ENCODE peak calls at places on chromosomes 1 and 21, in ten cellular contexts. One of them, this sample, is unnamed.

GRCh38 chr1:7616076-7616833 is 154.8 kb upstream of the VAMP3 start:
- DNase-seq in NCI-H1436: no peak
- DNase-seq in amniotic epithelial cell: peak
- DNase-seq in C1 segment of cervical spinal cord: no peak
- DNase-seq in psoas muscle: peak
- DNase-seq in fibroblast of gingiva: no peak
- DNase-seq in germinal center: peak
- DNase-seq in left ventricle myocardium inferior: peak
- DNase-seq in neural progenitor cell: peak
- DNase-seq in CD4-positive, alpha-beta memory T cell: peak
- DNase-seq in this sample: peak

GRCh38 chr1:234610061-234610581 is at the start of gene IRF2BP2:
- DNase-seq in germinal center: peak
- DNase-seq in fibroblast of gingiva: peak
- DNase-seq in NCI-H1436: peak
- DNase-seq in left ventricle myocardium inferior: peak
- DNase-seq in amniotic epithelial cell: peak
- DNase-seq in CD4-positive, alpha-beta memory T cell: peak
- DNase-seq in C1 segment of cervical spinal cord: peak
- DNase-seq in psoas muscle: peak
- DNase-seq in neural progenitor cell: peak
- DNase-seq in this sample: peak

GRCh38 chr1:206633708-206634121 is 1.6 kb upstream of the DYRK3 start:
- DNase-seq in neural progenitor cell: peak
- DNase-seq in left ventricle myocardium inferior: no peak
- DNase-seq in amniotic epithelial cell: peak
- DNase-seq in germinal center: no peak
- DNase-seq in CD4-positive, alpha-beta memory T cell: no peak
- DNase-seq in NCI-H1436: no peak
- DNase-seq in C1 segment of cervical spinal cord: no peak
- DNase-seq in fibroblast of gingiva: peak
- DNase-seq in psoas muscle: no peak
- DNase-seq in this sample: no peak

GRCh38 chr1:152013664-152014237 is 20.1 kb upstream of the S100A10 start:
- DNase-seq in CD4-positive, alpha-beta memory T cell: peak
- DNase-seq in NCI-H1436: peak
- DNase-seq in neural progenitor cell: peak
- DNase-seq in psoas muscle: no peak
- DNase-seq in left ventricle myocardium inferior: no peak
- DNase-seq in C1 segment of cervical spinal cord: no peak
- DNase-seq in germinal center: peak
- DNase-seq in amniotic epithelial cell: peak
- DNase-seq in fibroblast of gingiva: peak
- DNase-seq in this sample: no peak

GRCh38 chr1:218474089-218474488 is 129.0 kb downstream of the TGFB2 start:
- DNase-seq in C1 segment of cervical spinal cord: no peak
- DNase-seq in NCI-H1436: no peak
- DNase-seq in neural progenitor cell: no peak
- DNase-seq in psoas muscle: no peak
- DNase-seq in amniotic epithelial cell: no peak
- DNase-seq in CD4-positive, alpha-beta memory T cell: no peak
- DNase-seq in germinal center: no peak
- DNase-seq in left ventricle myocardium inferior: no peak
- DNase-seq in fibroblast of gingiva: no peak
- DNase-seq in this sample: no peak

GRCh38 chr1:227789042-227789880 is 26.2 kb upstream of the PRSS38 start:
- DNase-seq in amniotic epithelial cell: no peak
- DNase-seq in C1 segment of cervical spinal cord: peak
- DNase-seq in psoas muscle: no peak
- DNase-seq in CD4-positive, alpha-beta memory T cell: no peak
- DNase-seq in NCI-H1436: no peak
- DNase-seq in fibroblast of gingiva: peak
- DNase-seq in germinal center: no peak
- DNase-seq in left ventricle myocardium inferior: no peak
- DNase-seq in neural progenitor cell: peak
- DNase-seq in this sample: no peak

GRCh38 chr1:14648931-14649860 is 50.7 kb downstream of the KAZN start:
- DNase-seq in germinal center: no peak
- DNase-seq in neural progenitor cell: no peak
- DNase-seq in C1 segment of cervical spinal cord: no peak
- DNase-seq in fibroblast of gingiva: peak
- DNase-seq in left ventricle myocardium inferior: no peak
- DNase-seq in NCI-H1436: no peak
- DNase-seq in CD4-positive, alpha-beta memory T cell: no peak
- DNase-seq in amniotic epithelial cell: no peak
- DNase-seq in psoas muscle: no peak
- DNase-seq in this sample: no peak

GRCh38 chr1:242205622-242206489 is 207.0 kb upstream of the MAP1LC3C start:
- DNase-seq in NCI-H1436: no peak
- DNase-seq in fibroblast of gingiva: no peak
- DNase-seq in psoas muscle: no peak
- DNase-seq in neural progenitor cell: no peak
- DNase-seq in amniotic epithelial cell: peak
- DNase-seq in left ventricle myocardium inferior: no peak
- DNase-seq in germinal center: no peak
- DNase-seq in C1 segment of cervical spinal cord: peak
- DNase-seq in CD4-positive, alpha-beta memory T cell: no peak
- DNase-seq in this sample: no peak

GRCh38 chr1:70420320-70420719 is 9.3 kb downstream of the CTH start:
- DNase-seq in fibroblast of gingiva: no peak
- DNase-seq in amniotic epithelial cell: no peak
- DNase-seq in germinal center: no peak
- DNase-seq in CD4-positive, alpha-beta memory T cell: no peak
- DNase-seq in NCI-H1436: no peak
- DNase-seq in C1 segment of cervical spinal cord: no peak
- DNase-seq in neural progenitor cell: peak
- DNase-seq in left ventricle myocardium inferior: no peak
- DNase-seq in psoas muscle: no peak
- DNase-seq in this sample: no peak

GRCh38 chr1:9561429-9561828 is 22.2 kb downstream of the SLC25A33 start:
- DNase-seq in left ventricle myocardium inferior: no peak
- DNase-seq in amniotic epithelial cell: peak
- DNase-seq in NCI-H1436: peak
- DNase-seq in psoas muscle: no peak
- DNase-seq in C1 segment of cervical spinal cord: peak
- DNase-seq in neural progenitor cell: no peak
- DNase-seq in fibroblast of gingiva: peak
- DNase-seq in CD4-positive, alpha-beta memory T cell: peak
- DNase-seq in germinal center: no peak
- DNase-seq in this sample: no peak

GRCh38 chr1:11898831-11899467 is 27.3 kb downstream of the KIAA2013 start:
- DNase-seq in psoas muscle: no peak
- DNase-seq in C1 segment of cervical spinal cord: no peak
- DNase-seq in germinal center: no peak
- DNase-seq in neural progenitor cell: peak
- DNase-seq in fibroblast of gingiva: no peak
- DNase-seq in left ventricle myocardium inferior: no peak
- DNase-seq in NCI-H1436: no peak
- DNase-seq in amniotic epithelial cell: no peak
- DNase-seq in CD4-positive, alpha-beta memory T cell: no peak
- DNase-seq in this sample: no peak

GRCh38 chr1:224784606-224785328 is 144.7 kb upstream of the DNAH14 start:
- DNase-seq in NCI-H1436: no peak
- DNase-seq in neural progenitor cell: no peak
- DNase-seq in psoas muscle: no peak
- DNase-seq in C1 segment of cervical spinal cord: no peak
- DNase-seq in CD4-positive, alpha-beta memory T cell: no peak
- DNase-seq in left ventricle myocardium inferior: no peak
- DNase-seq in germinal center: no peak
- DNase-seq in amniotic epithelial cell: no peak
- DNase-seq in fibroblast of gingiva: peak
- DNase-seq in this sample: no peak

GRCh38 chr1:221605569-221605968 is 136.3 kb downstream of the DUSP10 start:
- DNase-seq in psoas muscle: no peak
- DNase-seq in fibroblast of gingiva: no peak
- DNase-seq in germinal center: no peak
- DNase-seq in amniotic epithelial cell: no peak
- DNase-seq in NCI-H1436: no peak
- DNase-seq in neural progenitor cell: no peak
- DNase-seq in CD4-positive, alpha-beta memory T cell: no peak
- DNase-seq in left ventricle myocardium inferior: no peak
- DNase-seq in C1 segment of cervical spinal cord: no peak
- DNase-seq in this sample: no peak

GRCh38 chr1:193322218-193322617 is 135.8 kb upstream of the B3GALT2 start:
- DNase-seq in psoas muscle: no peak
- DNase-seq in amniotic epithelial cell: peak
- DNase-seq in left ventricle myocardium inferior: no peak
- DNase-seq in NCI-H1436: no peak
- DNase-seq in germinal center: no peak
- DNase-seq in C1 segment of cervical spinal cord: no peak
- DNase-seq in fibroblast of gingiva: peak
- DNase-seq in CD4-positive, alpha-beta memory T cell: no peak
- DNase-seq in neural progenitor cell: no peak
- DNase-seq in this sample: no peak

GRCh38 chr1:244273845-244274619 is 177.7 kb downstream of the ADSS2 start:
- DNase-seq in psoas muscle: peak
- DNase-seq in germinal center: no peak
- DNase-seq in CD4-positive, alpha-beta memory T cell: no peak
- DNase-seq in neural progenitor cell: no peak
- DNase-seq in C1 segment of cervical spinal cord: no peak
- DNase-seq in amniotic epithelial cell: peak
- DNase-seq in fibroblast of gingiva: peak
- DNase-seq in left ventricle myocardium inferior: peak
- DNase-seq in NCI-H1436: no peak
- DNase-seq in this sample: no peak

GRCh38 chr1:111789077-111789476 is 33.4 kb downstream of the DDX20 start:
- DNase-seq in CD4-positive, alpha-beta memory T cell: no peak
- DNase-seq in left ventricle myocardium inferior: no peak
- DNase-seq in psoas muscle: no peak
- DNase-seq in fibroblast of gingiva: peak
- DNase-seq in amniotic epithelial cell: peak
- DNase-seq in neural progenitor cell: no peak
- DNase-seq in C1 segment of cervical spinal cord: peak
- DNase-seq in germinal center: no peak
- DNase-seq in NCI-H1436: no peak
- DNase-seq in this sample: no peak

GRCh38 chr21:45386336-45386727 is 18.6 kb upstream of the COL18A1 start:
- DNase-seq in NCI-H1436: no peak
- DNase-seq in amniotic epithelial cell: no peak
- DNase-seq in C1 segment of cervical spinal cord: no peak
- DNase-seq in neural progenitor cell: no peak
- DNase-seq in left ventricle myocardium inferior: peak
- DNase-seq in germinal center: no peak
- DNase-seq in fibroblast of gingiva: no peak
- DNase-seq in psoas muscle: peak
- DNase-seq in CD4-positive, alpha-beta memory T cell: no peak
- DNase-seq in this sample: no peak

GRCh38 chr1:54356680-54357147 is 49.5 kb downstream of the SSBP3 start:
- DNase-seq in C1 segment of cervical spinal cord: peak
- DNase-seq in neural progenitor cell: no peak
- DNase-seq in CD4-positive, alpha-beta memory T cell: peak
- DNase-seq in psoas muscle: no peak
- DNase-seq in amniotic epithelial cell: no peak
- DNase-seq in left ventricle myocardium inferior: no peak
- DNase-seq in germinal center: no peak
- DNase-seq in fibroblast of gingiva: no peak
- DNase-seq in NCI-H1436: no peak
- DNase-seq in this sample: no peak

GRCh38 chr1:201266774-201267173 is 16.5 kb upstream of the PKP1 start:
- DNase-seq in fibroblast of gingiva: peak
- DNase-seq in psoas muscle: no peak
- DNase-seq in C1 segment of cervical spinal cord: no peak
- DNase-seq in germinal center: no peak
- DNase-seq in left ventricle myocardium inferior: no peak
- DNase-seq in neural progenitor cell: no peak
- DNase-seq in amniotic epithelial cell: peak
- DNase-seq in CD4-positive, alpha-beta memory T cell: no peak
- DNase-seq in NCI-H1436: no peak
- DNase-seq in this sample: no peak

GRCh38 chr1:202618387-202619022 is 91.7 kb downstream of the SYT2 start:
- DNase-seq in neural progenitor cell: no peak
- DNase-seq in NCI-H1436: no peak
- DNase-seq in germinal center: no peak
- DNase-seq in amniotic epithelial cell: peak
- DNase-seq in left ventricle myocardium inferior: no peak
- DNase-seq in psoas muscle: no peak
- DNase-seq in fibroblast of gingiva: no peak
- DNase-seq in CD4-positive, alpha-beta memory T cell: no peak
- DNase-seq in C1 segment of cervical spinal cord: no peak
- DNase-seq in this sample: no peak

GRCh38 chr21:43734131-43734634 is 15.3 kb downstream of the PDXK start:
- DNase-seq in amniotic epithelial cell: no peak
- DNase-seq in C1 segment of cervical spinal cord: no peak
- DNase-seq in left ventricle myocardium inferior: no peak
- DNase-seq in psoas muscle: no peak
- DNase-seq in CD4-positive, alpha-beta memory T cell: peak
- DNase-seq in neural progenitor cell: no peak
- DNase-seq in germinal center: no peak
- DNase-seq in NCI-H1436: no peak
- DNase-seq in fibroblast of gingiva: no peak
- DNase-seq in this sample: no peak

GRCh38 chr1:63831409-63831808 is 57.6 kb downstream of the ROR1 start:
- DNase-seq in fibroblast of gingiva: no peak
- DNase-seq in neural progenitor cell: no peak
- DNase-seq in germinal center: no peak
- DNase-seq in amniotic epithelial cell: no peak
- DNase-seq in CD4-positive, alpha-beta memory T cell: no peak
- DNase-seq in left ventricle myocardium inferior: no peak
- DNase-seq in psoas muscle: no peak
- DNase-seq in NCI-H1436: no peak
- DNase-seq in C1 segment of cervical spinal cord: no peak
- DNase-seq in this sample: no peak

GRCh38 chr1:154429841-154430611 is 24.9 kb downstream of the IL6R start:
- DNase-seq in CD4-positive, alpha-beta memory T cell: no peak
- DNase-seq in amniotic epithelial cell: no peak
- DNase-seq in fibroblast of gingiva: no peak
- DNase-seq in NCI-H1436: no peak
- DNase-seq in neural progenitor cell: no peak
- DNase-seq in germinal center: no peak
- DNase-seq in left ventricle myocardium inferior: no peak
- DNase-seq in psoas muscle: no peak
- DNase-seq in C1 segment of cervical spinal cord: no peak
- DNase-seq in this sample: no peak

GRCh38 chr1:169363046-169363756 is 4.4 kb downstream of the NME7 start:
- DNase-seq in left ventricle myocardium inferior: no peak
- DNase-seq in NCI-H1436: no peak
- DNase-seq in CD4-positive, alpha-beta memory T cell: peak
- DNase-seq in neural progenitor cell: no peak
- DNase-seq in C1 segment of cervical spinal cord: no peak
- DNase-seq in amniotic epithelial cell: peak
- DNase-seq in fibroblast of gingiva: peak
- DNase-seq in psoas muscle: no peak
- DNase-seq in germinal center: no peak
- DNase-seq in this sample: no peak

GRCh38 chr1:90717665-90718410 is 736 bp upstream of the BARHL2 start:
- DNase-seq in neural progenitor cell: peak
- DNase-seq in fibroblast of gingiva: no peak
- DNase-seq in psoas muscle: no peak
- DNase-seq in amniotic epithelial cell: no peak
- DNase-seq in left ventricle myocardium inferior: no peak
- DNase-seq in CD4-positive, alpha-beta memory T cell: no peak
- DNase-seq in NCI-H1436: no peak
- DNase-seq in C1 segment of cervical spinal cord: peak
- DNase-seq in germinal center: no peak
- DNase-seq in this sample: no peak

GRCh38 chr1:244837597-244838258 is 2.3 kb downstream of the COX20 start:
- DNase-seq in left ventricle myocardium inferior: no peak
- DNase-seq in fibroblast of gingiva: no peak
- DNase-seq in CD4-positive, alpha-beta memory T cell: no peak
- DNase-seq in germinal center: no peak
- DNase-seq in psoas muscle: no peak
- DNase-seq in neural progenitor cell: no peak
- DNase-seq in NCI-H1436: no peak
- DNase-seq in amniotic epithelial cell: no peak
- DNase-seq in C1 segment of cervical spinal cord: peak
- DNase-seq in this sample: no peak

GRCh38 chr1:29754608-29755375 is 518.5 kb downstream of the PTPRU start:
- DNase-seq in amniotic epithelial cell: no peak
- DNase-seq in fibroblast of gingiva: no peak
- DNase-seq in neural progenitor cell: no peak
- DNase-seq in germinal center: no peak
- DNase-seq in psoas muscle: no peak
- DNase-seq in C1 segment of cervical spinal cord: no peak
- DNase-seq in left ventricle myocardium inferior: no peak
- DNase-seq in CD4-positive, alpha-beta memory T cell: no peak
- DNase-seq in NCI-H1436: no peak
- DNase-seq in this sample: no peak

GRCh38 chr1:180926164-180926981 is 13.7 kb downstream of the KIAA1614 start:
- DNase-seq in C1 segment of cervical spinal cord: peak
- DNase-seq in left ventricle myocardium inferior: peak
- DNase-seq in neural progenitor cell: peak
- DNase-seq in fibroblast of gingiva: peak
- DNase-seq in CD4-positive, alpha-beta memory T cell: no peak
- DNase-seq in psoas muscle: peak
- DNase-seq in NCI-H1436: no peak
- DNase-seq in amniotic epithelial cell: peak
- DNase-seq in germinal center: peak
- DNase-seq in this sample: no peak